ENCODE peak calls at places on chromosomes 5 and 9, in seven cellular contexts. T is effector CD4-positive, alpha-beta T cell; X is kidney glomerular epithelial cell; B is foreskin melanocyte; E is RPMI8226; K is HS-27A; R is GM06990. O is an unnamed sample.

GRCh38 chr9:135758870-135759269 is 56.9 kb downstream of the KCNT1 start:
- DNase-seq in T (no peak), X (no peak), B (no peak), E (no peak), K (no peak), R (no peak), O (no peak)

GRCh38 chr9:138053321-138053868 is 175.8 kb downstream of the CACNA1B start:
- DNase-seq in T (no peak), X (no peak), B (no peak), E (no peak), K (no peak), R (no peak), O (no peak)

GRCh38 chr9:589723-590122 is 251.8 kb upstream of the DMRT1 start:
- DNase-seq in T (no peak), X (no peak), B (no peak), E (no peak), K (no peak), R (no peak), O (no peak)

GRCh38 chr5:18754201-18754600 is 1119.9 kb downstream of the TAF11L14 start:
- DNase-seq in T (no peak), X (no peak), B (no peak), E (no peak), K (no peak), R (no peak), O (no peak)

GRCh38 chr5:139761501-139761900 is 34.1 kb upstream of the PSD2 start:
- DNase-seq in T (no peak), X (no peak), B (no peak), E (no peak), K (no peak), R (no peak), O (no peak)

GRCh38 chr5:132498152-132498551 is 7.6 kb upstream of the IRF1 start:
- DNase-seq in T (no peak), X (peak), B (no peak), E (no peak), K (no peak), R (no peak), O (no peak)

GRCh38 chr5:36276864-36277263 is 24.8 kb downstream of the RANBP3L start:
- DNase-seq in T (no peak), X (no peak), B (no peak), E (no peak), K (no peak), R (no peak), O (no peak)

GRCh38 chr9:33133186-33133585 is 34.0 kb downstream of the B4GALT1 start:
- DNase-seq in T (no peak), X (no peak), B (no peak), E (no peak), K (no peak), R (no peak), O (no peak)

GRCh38 chr9:130833324-130833990 is 1.6 kb upstream of the ABL1 start:
- DNase-seq in T (no peak), X (no peak), B (no peak), E (no peak), K (no peak), R (no peak), O (no peak)